ENCODE peak calls at places on chromosome 10, in seven cellular contexts. D is ovary, C is sigmoid colon, M is stomach, N is A549, X is suprapubic skin, Y is upper lobe of left lung. I is an unnamed sample. For H3K4me1, the result is how much of the 10 kb centered on the place peaks cover.

GRCh38 chr10:522350-522749 is 167.1 kb downstream of the DIP2C start:
- DNase-seq in D (no peak), C (peak), M (no peak), N (no peak), X (no peak), Y (no peak), I (no peak)

GRCh38 chr10:58267713-58268453 is at the start of gene IPMK:
- DNase-seq in D (peak), C (peak), M (peak), N (peak), X (peak), Y (peak), I (peak)

GRCh38 chr10:111131168-111131799 is 54.5 kb downstream of the ADRA2A start:
- DNase-seq in D (no peak), C (no peak), M (no peak), N (no peak), X (no peak), Y (no peak), I (peak)

GRCh38 chr10:102040305-102040704 is 15.7 kb downstream of the ARMH3 start:
- DNase-seq in D (no peak), C (no peak), M (no peak), N (no peak), X (no peak), Y (no peak), I (no peak)

GRCh38 chr10:125000366-125001312 is 58.7 kb downstream of the ZRANB1 start:
- DNase-seq in D (no peak), C (peak), M (peak), N (no peak), X (peak), Y (peak), I (no peak)

GRCh38 chr10:124458874-124459273 is 2.7 kb upstream of the LHPP start:
- DNase-seq in D (no peak), C (no peak), M (no peak), N (no peak), X (no peak), Y (no peak), I (no peak)

GRCh38 chr10:85580585-85580984 is 786.0 kb downstream of the GRID1 start:
- DNase-seq in D (no peak), C (no peak), M (no peak), N (no peak), X (no peak), Y (no peak), I (no peak)

GRCh38 chr10:6173203-6173602 is 29.5 kb upstream of the PFKFB3 start:
- DNase-seq in D (no peak), C (no peak), M (no peak), N (no peak), X (no peak), Y (no peak), I (no peak)

GRCh38 chr10:93380043-93380565 is 102.0 kb downstream of the MYOF start:
- DNase-seq in D (no peak), C (no peak), M (no peak), N (no peak), X (no peak), Y (no peak), I (no peak)

DNA sequence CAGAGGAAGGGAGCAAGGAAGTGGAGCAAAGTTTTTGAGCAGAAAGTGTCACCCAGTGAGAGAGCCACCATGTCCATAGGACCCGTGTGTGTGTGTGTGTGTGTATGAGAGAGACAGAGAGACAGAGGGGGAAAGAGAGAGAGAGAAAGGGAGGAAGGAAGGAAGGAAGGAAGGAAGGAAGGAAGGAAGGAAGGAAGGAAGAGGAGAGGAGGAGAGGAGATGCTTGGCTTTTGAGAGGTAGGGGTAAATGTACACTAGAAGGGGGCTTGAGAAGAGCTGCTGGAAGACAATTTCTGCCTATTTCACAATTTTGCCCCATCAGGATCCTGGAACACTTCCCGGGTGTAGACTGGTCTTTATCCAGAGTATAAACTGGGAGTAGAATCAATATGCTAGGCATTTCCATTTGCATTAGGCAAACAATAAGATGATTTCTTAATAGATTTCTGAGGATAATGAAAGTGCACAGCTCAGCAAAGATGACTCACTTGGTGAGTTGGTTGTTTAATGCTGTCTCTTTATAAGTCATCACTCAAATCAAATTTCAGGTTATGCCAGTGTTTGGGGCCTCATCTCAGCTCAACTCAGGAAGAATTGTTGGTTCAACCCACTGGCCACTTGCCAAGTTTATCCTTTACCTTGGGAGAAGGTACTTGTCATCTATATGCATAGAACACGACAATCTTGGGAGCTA is 70.0 kb upstream of the FAM13C start:
- DNase-seq in D (no peak), C (no peak), M (no peak), N (no peak), X (no peak), Y (no peak), I (no peak)
- TF ChIP-seq EP300 in D (no peak), C (no peak), M (no peak), N (no peak), X (no peak), Y (no peak), I (no peak)

GRCh38 chr10:29378106-29378505 is 89.2 kb downstream of the LYZL1 start:
- DNase-seq in D (no peak), C (no peak), M (no peak), N (no peak), X (no peak), Y (no peak), I (no peak)

GRCh38 chr10:29375888-29376287 is 87.0 kb downstream of the LYZL1 start:
- DNase-seq in D (no peak), C (no peak), M (no peak), N (no peak), X (no peak), Y (no peak), I (no peak)

GRCh38 chr10:29374162-29374561 is 85.3 kb downstream of the LYZL1 start:
- DNase-seq in D (no peak), C (no peak), M (no peak), N (no peak), X (no peak), Y (no peak), I (no peak)

GRCh38 chr10:29379208-29379607 is 90.3 kb downstream of the LYZL1 start:
- DNase-seq in D (no peak), C (no peak), M (no peak), N (no peak), X (no peak), Y (no peak), I (no peak)

GRCh38 chr10:29377333-29377961 is 88.6 kb downstream of the LYZL1 start:
- DNase-seq in D (no peak), C (no peak), M (no peak), N (peak), X (no peak), Y (no peak), I (no peak)
- TF ChIP-seq CTCF in D (peak), C (peak), M (no peak), N (peak), X (peak), Y (peak), I (peak)

DNA sequence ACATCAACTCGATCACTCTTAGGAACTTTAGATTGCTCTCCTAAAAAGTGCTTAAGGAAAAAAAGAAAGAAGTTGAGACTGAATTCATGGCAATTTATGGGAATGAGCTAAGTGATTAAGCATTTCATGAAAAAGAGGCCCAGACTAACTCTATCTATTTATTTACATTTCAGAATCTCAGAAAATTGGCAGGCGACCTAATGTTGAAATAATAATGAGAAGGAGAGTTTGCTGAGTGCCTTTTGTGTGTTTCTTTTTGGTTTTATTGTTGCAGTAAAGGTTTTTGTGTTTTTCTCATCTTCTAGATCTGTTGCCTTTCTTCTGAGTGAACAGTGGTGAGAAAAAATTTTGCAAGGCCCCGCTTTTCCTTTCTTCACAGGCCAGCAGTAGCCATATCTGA is 3.8 kb downstream of the GRK5 start:
- DNase-seq in D (no peak), C (peak), M (no peak), N (no peak), X (no peak), Y (no peak), I (no peak)
- H3K4me1 ChIP-seq in D (under half), C (half or more), M (half or more), N (under half), X (under half), Y (half or more), I (under half)

GRCh38 chr10:98135222-98135899 is 904 bp downstream of the R3HCC1L start:
- DNase-seq in D (no peak), C (no peak), M (no peak), N (no peak), X (no peak), Y (no peak), I (no peak)

GRCh38 chr10:98138031-98138430 is 3.6 kb downstream of the R3HCC1L start:
- DNase-seq in D (no peak), C (no peak), M (no peak), N (no peak), X (no peak), Y (no peak), I (no peak)

GRCh38 chr10:98134117-98134430 is 383 bp upstream of the R3HCC1L start:
- DNase-seq in D (no peak), C (no peak), M (no peak), N (peak), X (no peak), Y (no peak), I (no peak)

GRCh38 chr10:98131615-98132014 is 2.8 kb upstream of the R3HCC1L start:
- DNase-seq in D (no peak), C (no peak), M (no peak), N (no peak), X (no peak), Y (no peak), I (no peak)

DNA sequence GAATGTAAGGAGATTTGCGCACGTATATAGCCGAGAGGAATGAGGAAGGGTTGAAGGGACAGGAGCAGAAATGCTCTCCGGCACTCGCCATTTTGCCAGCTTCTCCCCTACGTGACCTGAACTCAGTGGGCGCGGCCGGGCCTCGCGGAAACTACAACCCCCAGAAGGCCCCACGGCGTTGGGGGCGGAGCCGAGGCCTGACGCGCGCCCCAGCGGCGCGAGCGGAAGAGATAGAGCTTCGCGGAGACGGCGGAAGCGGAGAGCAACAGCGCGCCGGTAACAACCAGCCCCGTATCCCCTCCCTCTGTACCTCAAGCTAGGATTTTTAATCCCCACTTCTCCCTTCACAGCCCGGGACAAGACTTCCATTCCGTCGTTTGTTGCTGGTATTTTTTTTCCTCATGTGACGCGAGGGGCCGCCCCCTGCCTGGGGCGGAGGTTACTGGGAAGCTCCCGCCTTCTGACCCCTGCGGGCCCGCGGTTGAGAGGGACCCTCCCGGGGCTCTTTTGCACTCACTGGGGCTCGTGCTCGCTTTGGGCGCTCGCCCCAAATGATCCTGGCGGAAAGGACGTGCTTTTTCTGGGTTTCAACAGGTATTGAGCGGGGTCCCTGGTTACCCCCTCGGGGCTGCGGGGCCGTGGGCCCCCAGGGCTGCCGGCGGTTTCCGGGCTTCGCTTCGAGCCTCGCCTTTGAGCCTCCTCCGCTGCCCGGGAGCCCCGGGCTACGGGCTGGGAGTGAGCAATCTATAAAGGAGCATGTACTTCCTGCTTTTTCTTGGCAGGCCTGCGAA is at the start of gene R3HCC1L:
- DNase-seq in D (peak), C (peak), M (peak), N (peak), X (peak), Y (peak), I (peak)
- TF ChIP-seq EP300 in D (no peak), C (no peak), M (no peak), N (no peak), X (no peak), Y (no peak), I (no peak)

GRCh38 chr10:80448204-80448603 is 5.9 kb upstream of the TSPAN14 start:
- DNase-seq in D (no peak), C (no peak), M (no peak), N (no peak), X (no peak), Y (no peak), I (no peak)
- TF ChIP-seq CTCF in D (no peak), C (no peak), M (no peak), N (no peak), X (no peak), Y (no peak), I (no peak)

GRCh38 chr10:44960098-44960480 is 487 bp downstream of the RASSF4 start:
- DNase-seq in D (no peak), C (no peak), M (no peak), N (no peak), X (no peak), Y (no peak), I (no peak)
- H3K4me1 ChIP-seq in D (under half), C (half or more), M (half or more), N (under half), X (half or more), Y (half or more), I (half or more)

GRCh38 chr10:97740613-97741012 is 3.7 kb downstream of the ZFYVE27 start:
- DNase-seq in D (no peak), C (no peak), M (no peak), N (no peak), X (no peak), Y (no peak), I (no peak)

GRCh38 chr10:97744405-97745035 is 7.6 kb downstream of the ZFYVE27 start:
- DNase-seq in D (no peak), C (peak), M (no peak), N (no peak), X (no peak), Y (no peak), I (no peak)

GRCh38 chr10:97747573-97747972 is 10.6 kb downstream of the ZFYVE27 start:
- DNase-seq in D (no peak), C (no peak), M (no peak), N (no peak), X (no peak), Y (no peak), I (no peak)

GRCh38 chr10:97738616-97739015 is 1.7 kb downstream of the ZFYVE27 start:
- DNase-seq in D (no peak), C (peak), M (no peak), N (no peak), X (no peak), Y (no peak), I (no peak)

GRCh38 chr10:97743169-97743945 is 6.4 kb downstream of the ZFYVE27 start:
- DNase-seq in D (no peak), C (no peak), M (no peak), N (no peak), X (no peak), Y (no peak), I (no peak)
- TF ChIP-seq EP300 in D (no peak), C (no peak), M (no peak), N (no peak), X (no peak), Y (no peak), I (no peak)

GRCh38 chr10:129929343-129930297 is 34.5 kb downstream of the EBF3 start:
- DNase-seq in D (no peak), C (peak), M (no peak), N (no peak), X (no peak), Y (no peak), I (no peak)
- TF ChIP-seq CTCF in D (no peak), C (no peak), M (no peak), N (no peak), X (no peak), Y (no peak), I (peak)

DNA sequence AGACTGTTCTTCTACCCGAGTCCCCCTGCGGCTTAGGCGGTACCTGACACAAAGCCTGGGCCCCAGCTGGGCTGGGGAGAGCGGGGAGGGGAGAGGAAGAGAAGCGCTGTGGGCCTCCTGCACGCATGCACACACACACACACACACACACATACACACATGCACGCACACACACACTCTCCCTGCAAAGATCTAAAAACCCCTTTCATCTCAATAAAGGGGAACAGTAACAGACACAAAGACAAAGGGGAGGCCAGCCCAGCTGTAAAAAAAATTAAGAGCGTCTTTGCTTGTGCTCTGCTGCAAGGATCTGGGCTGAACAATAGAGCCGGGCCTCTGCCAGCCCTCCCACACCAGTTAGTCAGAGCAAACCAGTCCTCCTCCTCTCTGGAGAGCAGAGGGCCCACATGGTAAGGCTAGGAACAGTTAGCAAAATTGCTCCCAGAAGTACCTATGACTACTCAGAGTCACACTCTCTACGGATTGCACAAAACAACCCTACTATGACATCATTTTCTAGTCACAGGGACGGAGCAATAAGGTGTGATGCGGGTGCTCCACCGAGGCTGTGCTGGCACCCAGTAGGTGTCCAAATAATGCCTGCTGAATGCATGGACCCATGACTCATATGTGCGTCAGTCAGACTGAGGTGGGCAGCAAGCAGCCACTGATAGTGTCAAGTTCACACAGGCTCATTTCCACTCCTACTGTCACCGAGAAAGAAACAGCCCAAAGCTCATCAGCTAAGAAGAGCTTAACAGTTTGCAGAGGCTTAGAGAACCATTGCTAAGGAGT is 9.2 kb downstream of the ITPRIP start:
- DNase-seq in D (peak), C (peak), M (no peak), N (peak), X (peak), Y (no peak), I (no peak)
- H3K4me1 ChIP-seq in D (half or more), C (half or more), M (half or more), N (half or more), X (half or more), Y (half or more), I (half or more)

GRCh38 chr10:79203014-79203675 is 134.4 kb downstream of the ZMIZ1 start:
- DNase-seq in D (no peak), C (no peak), M (no peak), N (no peak), X (no peak), Y (no peak), I (no peak)
- TF ChIP-seq EP300 in D (no peak), C (no peak), M (no peak), N (no peak), X (no peak), Y (no peak), I (no peak)